ENCODE peak calls at places on chromosomes 5 and 9, in nine cellular contexts. W, Z, H, C, X, E, G, A and L are unnamed samples.

GRCh38 chr9:137672907-137673791 is 54.3 kb downstream of the EHMT1 start:
- DNase-seq in Z (peak), A (no peak), X (peak), G (peak), C (peak), E (peak), W (peak), H (no peak), L (peak)

GRCh38 chr9:34375901-34376595 is 650 bp downstream of the MYORG start:
- DNase-seq in H (no peak), E (peak), C (no peak), W (peak), Z (peak), G (peak), A (no peak), X (no peak), L (peak)

GRCh38 chr9:85942913-85943729 is 2.2 kb downstream of the NAA35 start:
- DNase-seq in A (no peak), E (no peak), G (peak), C (no peak), Z (no peak), W (no peak), X (no peak), H (no peak), L (no peak)

GRCh38 chr9:86772289-86772982 is 174.9 kb downstream of the GAS1 start:
- DNase-seq in G (no peak), E (no peak), X (no peak), Z (no peak), H (no peak), A (no peak), C (no peak), W (no peak), L (no peak)

GRCh38 chr9:128969491-128969890 is 22.0 kb downstream of the NUP188 start:
- DNase-seq in H (no peak), E (no peak), G (no peak), C (no peak), A (no peak), Z (no peak), X (peak), W (no peak), L (no peak)

GRCh38 chr5:177083351-177083750 is 3.4 kb upstream of the FGFR4 start:
- DNase-seq in Z (no peak), G (no peak), E (no peak), X (no peak), C (no peak), H (no peak), W (no peak), A (no peak), L (no peak)

GRCh38 chr5:102629827-102630605 is 125.1 kb upstream of the PAM start:
- DNase-seq in C (no peak), Z (no peak), A (no peak), G (no peak), X (no peak), H (no peak), E (no peak), W (no peak), L (no peak)

GRCh38 chr5:116626272-116626723 is 51.7 kb upstream of the SEMA6A start:
- DNase-seq in G (peak), H (no peak), W (peak), X (no peak), A (peak), E (no peak), Z (no peak), C (no peak), L (no peak)

GRCh38 chr5:174945853-174946252 is 221.5 kb downstream of the MSX2 start:
- DNase-seq in E (no peak), H (no peak), Z (no peak), G (no peak), W (peak), A (no peak), X (no peak), C (no peak), L (no peak)

GRCh38 chr5:37005252-37005651 is 128.7 kb downstream of the NIPBL start:
- DNase-seq in H (no peak), C (no peak), A (no peak), Z (no peak), G (no peak), E (no peak), X (peak), W (no peak), L (no peak)

GRCh38 chr9:92603100-92603499 is 66.8 kb downstream of the IPPK start:
- DNase-seq in Z (no peak), G (no peak), C (no peak), H (no peak), A (no peak), X (no peak), W (no peak), E (no peak), L (no peak)

GRCh38 chr5:132433141-132433540 is 57.4 kb downstream of the IRF1 start:
- DNase-seq in W (no peak), C (no peak), G (no peak), E (no peak), Z (no peak), A (no peak), X (no peak), H (no peak), L (no peak)

GRCh38 chr9:17810728-17811634 is 232.1 kb downstream of the SH3GL2 start:
- DNase-seq in X (peak), H (no peak), G (peak), E (peak), W (peak), C (peak), Z (no peak), A (no peak), L (peak)

GRCh38 chr5:62112689-62113220 is 193.3 kb upstream of the KIF2A start:
- DNase-seq in X (no peak), Z (no peak), A (no peak), H (no peak), E (no peak), C (no peak), W (no peak), G (peak), L (no peak)

GRCh38 chr9:69411246-69411645 is 86.2 kb downstream of the ENTREP1 start:
- DNase-seq in W (no peak), C (no peak), G (no peak), X (no peak), E (no peak), A (no peak), H (no peak), Z (no peak), L (no peak)

GRCh38 chr9:93119953-93120845 is 13.9 kb downstream of the NINJ1 start:
- DNase-seq in W (no peak), A (peak), E (peak), H (no peak), G (peak), X (peak), C (peak), Z (no peak), L (peak)

GRCh38 chr5:53276825-53277224 is 167.3 kb upstream of the MOCS2 start:
- DNase-seq in A (no peak), G (no peak), Z (no peak), X (peak), H (no peak), C (no peak), W (no peak), E (no peak), L (no peak)

GRCh38 chr5:128905225-128906110 is 59.8 kb upstream of the SLC27A6 start:
- DNase-seq in W (peak), E (peak), A (no peak), C (peak), X (peak), H (no peak), G (peak), Z (peak), L (peak)

GRCh38 chr9:136808075-136808780 is 480 bp downstream of the RABL6 start:
- DNase-seq in C (peak), X (no peak), E (no peak), H (no peak), A (no peak), G (peak), W (no peak), Z (no peak), L (no peak)

GRCh38 chr5:142816577-142816976 is 46.4 kb downstream of the ARHGAP26 start:
- DNase-seq in H (no peak), Z (no peak), C (no peak), X (peak), W (no peak), E (no peak), A (no peak), G (peak), L (no peak)

GRCh38 chr5:1720396-1721110 is 79.1 kb downstream of the MRPL36 start:
- DNase-seq in Z (no peak), E (no peak), G (no peak), X (no peak), W (no peak), H (no peak), A (peak), C (no peak), L (no peak)

GRCh38 chr5:177453852-177454396 is 7.3 kb downstream of the PRR7 start:
- DNase-seq in W (no peak), Z (no peak), E (no peak), H (no peak), X (no peak), C (no peak), G (peak), A (no peak), L (peak)

GRCh38 chr5:69046375-69046957 is 47.3 kb upstream of the SLC30A5 start:
- DNase-seq in Z (no peak), G (peak), C (no peak), H (no peak), A (no peak), W (no peak), X (no peak), E (peak), L (no peak)

GRCh38 chr5:10761842-10762165 is 770 bp upstream of the DAP start:
- DNase-seq in E (no peak), C (no peak), H (no peak), X (no peak), A (no peak), G (no peak), W (no peak), Z (no peak), L (no peak)

GRCh38 chr5:175654807-175655206 is 3.1 kb upstream of the HRH2 start:
- DNase-seq in A (no peak), G (no peak), W (no peak), H (no peak), X (no peak), C (no peak), Z (no peak), E (no peak), L (no peak)

GRCh38 chr9:114198249-114199040 is 43.1 kb downstream of the COL27A1 start:
- DNase-seq in H (no peak), E (no peak), Z (no peak), A (no peak), G (no peak), C (no peak), W (no peak), X (no peak), L (no peak)

GRCh38 chr5:111685969-111686368 is 71.0 kb downstream of the NREP start:
- DNase-seq in G (peak), Z (no peak), W (peak), E (peak), H (no peak), C (no peak), X (no peak), A (no peak), L (no peak)

GRCh38 chr5:68464424-68464823 is 248.9 kb downstream of the PIK3R1 start:
- DNase-seq in W (no peak), X (peak), Z (no peak), C (no peak), E (no peak), H (no peak), G (no peak), A (no peak), L (no peak)

GRCh38 chr5:82882316-82882715 is 194.9 kb downstream of the TMEM167A start:
- DNase-seq in H (no peak), Z (no peak), A (no peak), C (no peak), X (no peak), W (no peak), G (no peak), E (no peak), L (no peak)

GRCh38 chr5:102638316-102638715 is 116.8 kb upstream of the PAM start:
- DNase-seq in A (no peak), W (no peak), H (no peak), E (no peak), X (peak), Z (no peak), C (no peak), G (no peak), L (no peak)

GRCh38 chr5:173829826-173830225 is 58.3 kb upstream of the CPEB4 start:
- DNase-seq in E (peak), C (no peak), X (no peak), W (no peak), H (no peak), G (no peak), A (no peak), Z (no peak), L (no peak)

GRCh38 chr9:2299843-2300205 is 284.7 kb downstream of the SMARCA2 start:
- DNase-seq in Z (no peak), E (no peak), C (no peak), A (no peak), X (no peak), W (no peak), G (peak), H (no peak), L (no peak)

GRCh38 chr5:16815432-16815831 is 120.7 kb downstream of the MYO10 start:
- DNase-seq in X (no peak), E (peak), G (no peak), H (no peak), W (no peak), A (no peak), Z (no peak), C (no peak), L (no peak)

GRCh38 chr9:137077758-137078693 is 709 bp downstream of the UAP1L1 start:
- DNase-seq in W (no peak), X (peak), H (no peak), A (peak), Z (no peak), E (no peak), G (peak), C (no peak), L (peak)

GRCh38 chr5:81579525-81579924 is 171.4 kb downstream of the SSBP2 start:
- DNase-seq in E (no peak), A (no peak), W (peak), Z (no peak), X (peak), H (no peak), C (no peak), G (peak), L (no peak)